ENCODE peak calls at places on chromosomes 7 and 10, in nine cellular contexts. W is caudate nucleus; X is AG09319; R is GDM1; J is GM10248; O is colonic mucosa; L is sciatic nerve; K is naive thymus-derived CD8-positive, alpha-beta T cell; T is glomerular endothelial cell. A is an unnamed sample.

GRCh38 chr10:101095550-101096213 is 33.9 kb downstream of the KAZALD1 start:
- DNase-seq in T (peak), L (peak), J (peak), W (no peak), K (peak), X (no peak), O (peak), R (peak), A (no peak)

GRCh38 chr10:62073429-62073828 is 171.9 kb downstream of the ARID5B start:
- DNase-seq in W (no peak), X (no peak), T (no peak), O (no peak), R (no peak), K (no peak), J (no peak), L (no peak), A (no peak)

GRCh38 chr7:476736-477360 is 42.8 kb downstream of the PDGFA start:
- DNase-seq in T (no peak), L (peak), K (no peak), X (no peak), R (no peak), J (no peak), W (no peak), O (no peak), A (no peak)

GRCh38 chr7:37848297-37848696 is at the start of gene NME8:
- DNase-seq in L (no peak), K (no peak), X (no peak), T (no peak), J (no peak), W (no peak), O (no peak), R (no peak), A (no peak)

GRCh38 chr10:34759161-34759836 is 55.8 kb downstream of the PARD3 start:
- DNase-seq in K (no peak), O (no peak), W (no peak), J (no peak), L (no peak), R (no peak), X (no peak), T (no peak), A (no peak)

GRCh38 chr10:109959571-109960145 is 36.3 kb upstream of the XPNPEP1 start:
- DNase-seq in R (no peak), J (no peak), T (no peak), L (no peak), X (no peak), K (no peak), O (no peak), W (no peak), A (no peak)

GRCh38 chr7:5647816-5648215 is 133.6 kb downstream of the RNF216 start:
- DNase-seq in J (no peak), K (no peak), L (no peak), R (no peak), W (no peak), T (no peak), O (no peak), X (no peak), A (no peak)

GRCh38 chr7:110803602-110804143 is 287.3 kb upstream of the LRRN3 start:
- DNase-seq in R (no peak), K (no peak), X (no peak), W (no peak), L (no peak), O (no peak), J (no peak), T (no peak), A (no peak)

GRCh38 chr10:13449296-13449695 is 79.5 kb downstream of the BEND7 start:
- DNase-seq in R (no peak), X (no peak), J (no peak), O (no peak), T (no peak), L (no peak), W (no peak), K (no peak), A (no peak)

GRCh38 chr7:116356979-116357378 is 142.6 kb upstream of the CAV2 start:
- DNase-seq in L (no peak), W (no peak), J (no peak), X (no peak), K (no peak), R (no peak), T (no peak), O (no peak), A (no peak)

GRCh38 chr10:11108356-11108755 is 90.7 kb downstream of the CELF2 start:
- DNase-seq in J (no peak), R (no peak), T (no peak), L (no peak), O (no peak), K (no peak), W (no peak), X (no peak), A (no peak)

GRCh38 chr10:33265621-33266020 is 68.8 kb downstream of the NRP1 start:
- DNase-seq in O (peak), X (no peak), W (no peak), J (no peak), K (no peak), R (no peak), L (no peak), T (no peak), A (no peak)